ENCODE peak calls at places on chromosome 20, in five cellular contexts. W, P, Y, I and E are unnamed samples.

GRCh38 chr20:51531141-51531710 is 11.3 kb downstream of the NFATC2 start:
- DNase-seq in W (no peak), Y (no peak), I (no peak), P (peak), E (peak)

GRCh38 chr20:52242237-52243230 is 51.0 kb upstream of the ZFP64 start:
- DNase-seq in I (no peak), P (peak), Y (peak), W (no peak), E (peak)

GRCh38 chr20:59785118-59785959 is 148.1 kb downstream of the SYCP2 start:
- DNase-seq in Y (no peak), P (no peak), W (no peak), I (no peak), E (no peak)

GRCh38 chr20:25336561-25337422 is 53.8 kb downstream of the ABHD12 start:
- DNase-seq in P (peak), Y (no peak), W (peak), I (no peak), E (no peak)

GRCh38 chr20:8339313-8339712 is 207.2 kb downstream of the PLCB1 start:
- DNase-seq in Y (no peak), W (peak), P (no peak), I (no peak), E (no peak)

GRCh38 chr20:4022386-4023350 is 7.3 kb upstream of the RNF24 start:
- DNase-seq in Y (no peak), W (no peak), P (no peak), I (no peak), E (no peak)

GRCh38 chr20:32619586-32619985 is 34.5 kb upstream of the NOL4L start:
- DNase-seq in I (no peak), Y (no peak), P (no peak), W (no peak), E (no peak)

GRCh38 chr20:53080969-53081871 is 109.1 kb downstream of the TSHZ2 start:
- DNase-seq in Y (peak), W (peak), P (no peak), I (no peak), E (peak)

GRCh38 chr20:34102342-34102741 is 9.7 kb downstream of the EIF2S2 start:
- DNase-seq in P (no peak), Y (no peak), W (no peak), I (no peak), E (no peak)
- TF ChIP-seq POLR2A in P (no peak), Y (no peak), W (no peak), I (no peak), E (no peak)

GRCh38 chr20:58308680-58309527 is 611 bp upstream of the RAB22A start:
- DNase-seq in W (peak), P (peak), Y (peak), I (peak), E (peak)
- TF ChIP-seq POLR2A in W (no peak), P (peak), Y (peak), I (no peak), E (peak)

DNA sequence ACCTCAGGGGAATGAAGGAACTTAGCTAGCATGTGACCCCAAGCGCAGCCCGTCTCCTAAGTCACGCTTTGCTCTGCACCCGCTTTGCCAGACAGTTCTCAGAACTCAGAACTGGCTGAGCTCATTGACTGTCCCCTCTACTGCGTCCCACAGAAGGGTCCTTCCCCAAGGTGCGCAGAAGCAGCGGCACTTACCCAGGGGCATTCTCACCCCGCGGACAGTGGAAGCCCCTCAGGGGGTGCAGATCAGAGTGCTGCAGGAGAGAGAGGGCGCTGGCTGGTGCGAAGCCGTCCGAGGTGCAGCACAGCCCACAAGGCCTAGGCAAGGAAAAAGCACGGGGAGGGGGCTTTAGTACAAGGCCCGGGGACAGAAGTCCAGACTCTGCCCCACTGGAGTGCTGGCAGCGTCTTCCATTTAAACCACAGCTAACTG is 802 bp downstream of the SNHG17 start:
- DNase-seq in I (no peak), Y (peak), P (no peak), W (peak), E (no peak)
- TF ChIP-seq POLR2A in I (no peak), Y (no peak), P (no peak), W (no peak), E (no peak)

DNA sequence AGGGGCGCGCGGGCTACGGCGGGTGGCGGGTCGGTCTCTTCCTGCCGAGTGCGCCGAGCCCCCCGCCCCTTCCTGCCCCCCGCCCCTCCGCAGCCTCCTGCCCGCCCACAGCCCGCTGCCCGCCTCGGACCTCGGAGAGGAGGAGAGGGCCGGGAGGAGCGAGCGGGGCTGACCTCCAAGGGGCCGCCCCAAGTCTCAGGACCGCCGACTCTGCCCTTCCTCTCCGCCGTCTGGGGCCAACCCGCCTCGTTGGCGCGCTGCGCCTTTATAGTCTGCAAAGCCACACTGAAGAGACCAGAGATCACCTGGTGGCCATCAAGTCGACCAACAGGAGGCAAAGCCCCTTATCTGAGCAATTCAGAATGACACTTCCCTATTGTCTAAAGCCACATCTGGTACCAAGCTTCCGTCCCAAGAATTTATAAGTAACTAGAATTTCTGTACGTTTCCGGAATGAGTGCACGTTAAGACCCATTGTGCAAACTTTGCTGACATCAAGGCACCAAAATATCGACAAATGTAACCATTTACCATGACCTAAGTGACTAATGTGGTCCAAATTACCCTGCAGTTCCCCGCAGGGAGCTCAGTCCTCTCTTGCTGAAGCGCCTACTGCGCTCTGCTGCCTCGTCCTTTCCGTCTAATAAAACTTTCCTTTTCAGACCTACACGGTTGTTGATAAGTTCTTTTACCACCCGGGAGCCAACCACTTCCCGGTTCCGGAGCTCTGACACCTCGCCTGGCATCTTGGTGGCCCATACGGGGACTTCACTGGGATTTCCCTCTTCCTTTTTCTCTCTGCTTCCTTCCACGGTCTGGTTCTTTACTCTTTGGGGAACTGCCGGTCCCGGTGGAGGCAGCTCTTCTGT is at the start of gene CPXM1:
- DNase-seq in Y (peak), W (no peak), P (no peak), I (no peak), E (no peak)
- TF ChIP-seq POLR2A in Y (no peak), W (no peak), P (no peak), I (no peak), E (no peak)

GRCh38 chr20:63639093-63639860 is 12.4 kb upstream of the GMEB2 start:
- DNase-seq in W (no peak), P (no peak), Y (no peak), I (peak), E (no peak)
- TF ChIP-seq POLR2A in W (no peak), P (no peak), Y (no peak), I (peak), E (no peak)

DNA sequence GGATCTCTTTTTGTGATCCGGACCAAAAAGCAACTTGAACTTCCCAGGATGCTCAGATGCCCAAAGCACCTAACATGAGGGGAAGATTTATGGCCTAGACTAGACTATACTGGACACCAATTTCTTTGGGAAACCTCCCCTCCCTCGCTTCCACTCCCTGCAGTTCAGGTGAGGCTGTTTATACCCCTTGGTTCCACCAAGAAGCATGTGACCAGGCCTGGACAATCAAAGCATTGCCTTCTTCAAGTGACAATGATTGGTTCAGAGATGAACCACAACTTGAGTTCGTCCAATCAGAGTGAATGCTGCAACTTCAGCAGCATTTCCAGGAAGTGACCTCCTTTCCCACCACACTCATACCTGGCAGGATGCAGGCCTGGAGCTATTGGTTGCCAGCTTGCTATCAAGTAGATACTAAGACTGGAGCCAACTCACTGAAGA is 45.6 kb upstream of the SLC9A8 start:
- DNase-seq in Y (no peak), I (peak), P (no peak), W (no peak), E (no peak)
- TF ChIP-seq POLR2A in Y (no peak), I (no peak), P (no peak), W (no peak), E (no peak)